ENCODE peak calls at places on chromosome 4, in seven cellular contexts. W, H, I, M, T, V and P are unnamed samples.
A peak's percentile ranks its signal among the peaks of the same experiment; 100 is the strongest.

GRCh38 chr4:123017078-123017477 is 94.7 kb upstream of the NUDT6 start:
- DNase-seq in W (no peak), H (no peak), I (no peak), M (no peak), T (no peak), V (no peak), P (no peak)

GRCh38 chr4:56995525-56995924 is 16.8 kb downstream of the POLR2B start:
- DNase-seq in W (no peak), H (no peak), I (peak; percentile 74), M (peak; percentile 96), T (peak; percentile 33), V (no peak), P (peak; percentile 78)

GRCh38 chr4:139921551-139922184 is 232.3 kb downstream of the MAML3 start:
- DNase-seq in W (no peak), H (no peak), I (peak; percentile 75), M (peak; percentile 83), T (no peak), V (no peak), P (peak; percentile 50)

GRCh38 chr4:74320559-74321118 is 12.4 kb downstream of the EPGN start:
- DNase-seq in W (no peak), H (peak; percentile 52), I (peak; percentile 57), M (peak; percentile 4), T (peak; percentile 55), V (no peak), P (peak; percentile 1)

GRCh38 chr4:102223461-102223860 is 121.8 kb downstream of the SLC39A8 start:
- DNase-seq in W (no peak), H (no peak), I (no peak), M (no peak), T (no peak), V (no peak), P (no peak)

GRCh38 chr4:14853186-14853946 is 148.9 kb upstream of the CPEB2 start:
- DNase-seq in W (no peak), H (peak; percentile 30), I (no peak), M (no peak), T (no peak), V (no peak), P (no peak)

GRCh38 chr4:128381748-128382559 is 94.3 kb upstream of the PGRMC2 start:
- DNase-seq in W (no peak), H (no peak), I (no peak), M (no peak), T (no peak), V (no peak), P (no peak)

GRCh38 chr4:19095491-19096046 is 1074.0 kb upstream of the LCORL start:
- DNase-seq in W (no peak), H (no peak), I (no peak), M (no peak), T (no peak), V (no peak), P (no peak)

GRCh38 chr4:35541146-35541887 is 703.0 kb downstream of the ARAP2 start:
- DNase-seq in W (no peak), H (no peak), I (no peak), M (no peak), T (no peak), V (no peak), P (no peak)

GRCh38 chr4:70935038-70935437 is 32.9 kb downstream of the MOB1B start:
- DNase-seq in W (no peak), H (no peak), I (no peak), M (no peak), T (no peak), V (no peak), P (no peak)

GRCh38 chr4:8598391-8599090 is 6.0 kb downstream of the CPZ start:
- DNase-seq in W (no peak), H (no peak), I (no peak), M (no peak), T (no peak), V (no peak), P (no peak)

GRCh38 chr4:123555500-123556273 is 159.1 kb downstream of the SPRY1 start:
- DNase-seq in W (no peak), H (no peak), I (peak; percentile 94), M (peak; percentile 74), T (peak; percentile 87), V (no peak), P (no peak)

GRCh38 chr4:101211146-101211553 is 136.2 kb downstream of the PPP3CA start:
- DNase-seq in W (no peak), H (peak; percentile 19), I (no peak), M (no peak), T (no peak), V (no peak), P (no peak)

GRCh38 chr4:2924286-2924685 is 38.9 kb downstream of the NOP14 start:
- DNase-seq in W (no peak), H (no peak), I (no peak), M (no peak), T (no peak), V (no peak), P (no peak)

GRCh38 chr4:86506591-86506990 is 87.5 kb upstream of the PTPN13 start:
- DNase-seq in W (no peak), H (no peak), I (no peak), M (no peak), T (no peak), V (no peak), P (no peak)

GRCh38 chr4:109826719-109827118 is 1.1 kb upstream of the RRH start:
- DNase-seq in W (no peak), H (no peak), I (no peak), M (peak; percentile 19), T (no peak), V (no peak), P (peak; percentile 4)

GRCh38 chr4:98786866-98787265 is 128.5 kb upstream of the TSPAN5 start:
- DNase-seq in W (no peak), H (peak; percentile 10), I (no peak), M (no peak), T (no peak), V (no peak), P (no peak)

GRCh38 chr4:174928174-174928573 is 10.0 kb downstream of the ADAM29 start:
- DNase-seq in W (no peak), H (no peak), I (no peak), M (no peak), T (no peak), V (no peak), P (no peak)

GRCh38 chr4:89496851-89497250 is 189.3 kb upstream of the GPRIN3 start:
- DNase-seq in W (no peak), H (no peak), I (no peak), M (no peak), T (no peak), V (no peak), P (no peak)

GRCh38 chr4:113435893-113436292 is 325.6 kb downstream of the CAMK2D start:
- DNase-seq in W (no peak), H (peak; percentile 83), I (peak; percentile 50), M (peak; percentile 30), T (peak; percentile 38), V (no peak), P (peak; percentile 35)

GRCh38 chr4:119138046-119138445 is 2.4 kb downstream of the MYOZ2 start:
- DNase-seq in W (no peak), H (no peak), I (no peak), M (no peak), T (no peak), V (no peak), P (no peak)

GRCh38 chr4:40621592-40622512 is 7.8 kb downstream of the RBM47 start:
- DNase-seq in W (peak; percentile 23), H (peak; percentile 70), I (peak; percentile 83), M (no peak), T (peak; percentile 84), V (no peak), P (no peak)

GRCh38 chr4:163672751-163673150 is 178.3 kb downstream of the TMA16 start:
- DNase-seq in W (no peak), H (no peak), I (no peak), M (no peak), T (no peak), V (no peak), P (no peak)

GRCh38 chr4:15765910-15766703 is 12.0 kb upstream of the CD38 start:
- DNase-seq in W (no peak), H (no peak), I (no peak), M (no peak), T (no peak), V (peak; percentile 37), P (no peak)

GRCh38 chr4:84493092-84493850 is 5.8 kb downstream of the NKX6-1 start:
- DNase-seq in W (no peak), H (no peak), I (no peak), M (no peak), T (no peak), V (no peak), P (no peak)

GRCh38 chr4:88737304-88738015 is 39.8 kb upstream of the NAP1L5 start:
- DNase-seq in W (no peak), H (no peak), I (no peak), M (peak; percentile 73), T (peak; percentile 33), V (no peak), P (no peak)

GRCh38 chr4:169611157-169611556 is 1.2 kb downstream of the NEK1 start:
- DNase-seq in W (no peak), H (no peak), I (no peak), M (peak; percentile 33), T (no peak), V (no peak), P (no peak)

GRCh38 chr4:183765121-183765990 is 106.3 kb downstream of the TRAPPC11 start:
- DNase-seq in W (no peak), H (no peak), I (no peak), M (no peak), T (no peak), V (no peak), P (no peak)

GRCh38 chr4:169492436-169493163 is 119.8 kb downstream of the NEK1 start:
- DNase-seq in W (no peak), H (peak; percentile 19), I (peak; percentile 14), M (no peak), T (no peak), V (peak; percentile 16), P (no peak)

GRCh38 chr4:83358410-83358809 is 23.8 kb upstream of the HPSE start:
- DNase-seq in W (no peak), H (peak; percentile 51), I (no peak), M (no peak), T (no peak), V (no peak), P (no peak)

GRCh38 chr4:31175242-31175910 is 455.2 kb downstream of the PCDH7 start:
- DNase-seq in W (no peak), H (no peak), I (no peak), M (no peak), T (no peak), V (no peak), P (no peak)